ENCODE peak calls at places on chromosomes 13 and 19, in four cellular contexts. M is H1, K is HepG2, N is GM12878. O is an unnamed sample.

GRCh38 chr13:74243637-74244526 is 109.7 kb upstream of the KLF12 start:
- DNase-seq in K (no peak), M (no peak), N (no peak), O (no peak)

GRCh38 chr13:60759499-60759898 is 362.5 kb downstream of the TDRD3 start:
- DNase-seq in K (peak), N (no peak), M (no peak), O (peak)

GRCh38 chr19:17235618-17236413 is 9.8 kb downstream of the OCEL1 start:
- DNase-seq in K (no peak), N (no peak), M (no peak), O (peak)

GRCh38 chr19:33171222-33171795 is 22.8 kb upstream of the LRP3 start:
- DNase-seq in K (no peak), N (no peak), M (no peak), O (no peak)

GRCh38 chr13:28136916-28137315 is 1.4 kb upstream of the PAN3 start:
- DNase-seq in K (no peak), M (no peak), N (no peak), O (no peak)

GRCh38 chr19:5080030-5080644 is 111.2 kb downstream of the KDM4B start:
- DNase-seq in N (no peak), K (no peak), M (no peak), O (peak)

GRCh38 chr19:5107432-5108122 is 138.7 kb downstream of the KDM4B start:
- DNase-seq in M (no peak), N (no peak), K (no peak), O (peak)

GRCh38 chr19:29714371-29714952 is 599 bp downstream of the C19orf12 start:
- DNase-seq in N (no peak), K (no peak), M (no peak), O (no peak)

GRCh38 chr13:29562762-29563161 is 32.7 kb downstream of the SLC7A1 start:
- DNase-seq in N (no peak), K (no peak), M (no peak), O (no peak)

GRCh38 chr19:280541-281007 is 10.6 kb downstream of the PLPP2 start:
- DNase-seq in M (no peak), N (no peak), K (no peak), O (no peak)

GRCh38 chr19:9467161-9467560 is 31.3 kb downstream of the ZNF560 start:
- DNase-seq in K (no peak), M (no peak), N (no peak), O (no peak)

GRCh38 chr13:40430234-40430633 is 236.2 kb downstream of the FOXO1 start:
- DNase-seq in M (no peak), N (no peak), K (no peak), O (peak)

GRCh38 chr19:30666301-30666803 is 294.2 kb downstream of the ZNF536 start:
- DNase-seq in K (peak), N (no peak), M (no peak), O (peak)

GRCh38 chr19:16447015-16447384 is 24.8 kb downstream of the EPS15L1 start:
- DNase-seq in K (peak), N (peak), M (no peak), O (no peak)

GRCh38 chr13:68628994-68629393 is 1398.9 kb upstream of the PCDH9 start:
- DNase-seq in K (no peak), N (no peak), M (no peak), O (no peak)

GRCh38 chr19:30997222-30997621 is 352.0 kb downstream of the TSHZ3 start:
- DNase-seq in M (no peak), K (no peak), N (no peak), O (no peak)

GRCh38 chr13:38348890-38349289 is 761 bp upstream of the UFM1 start:
- DNase-seq in N (no peak), K (no peak), M (no peak), O (no peak)

GRCh38 chr13:66586489-66586888 is 643.6 kb downstream of the PCDH9 start:
- DNase-seq in M (no peak), N (no peak), K (no peak), O (no peak)

GRCh38 chr13:65540064-65540635 is 1690.0 kb downstream of the PCDH9 start:
- DNase-seq in N (no peak), M (no peak), K (no peak), O (no peak)

GRCh38 chr19:16893686-16893990 is 4.8 kb downstream of the F2RL3 start:
- DNase-seq in M (no peak), K (no peak), N (no peak), O (no peak)

GRCh38 chr13:106038752-106039151 is 496.7 kb downstream of the EFNB2 start:
- DNase-seq in M (no peak), K (no peak), N (no peak), O (no peak)

GRCh38 chr13:48000559-48001126 is 430 bp downstream of the SUCLA2 start:
- DNase-seq in M (no peak), K (no peak), N (no peak), O (no peak)

GRCh38 chr13:39108746-39109145 is 70.5 kb downstream of the NHLRC3 start:
- DNase-seq in M (no peak), K (no peak), N (no peak), O (no peak)

GRCh38 chr13:20713751-20714150 is 10.3 kb downstream of the IL17D start:
- DNase-seq in N (no peak), K (no peak), M (no peak), O (no peak)

GRCh38 chr19:41795031-41795461 is 1.3 kb upstream of the CEACAM3 start:
- DNase-seq in K (peak), M (peak), N (peak), O (peak)

GRCh38 chr19:18364826-18365528 is 21.0 kb upstream of the GDF15 start:
- DNase-seq in M (no peak), K (peak), N (no peak), O (peak)

GRCh38 chr13:74061939-74062595 is 72.1 kb downstream of the KLF12 start:
- DNase-seq in M (no peak), K (no peak), N (peak), O (peak)

GRCh38 chr19:39531834-39532232 is 819 bp downstream of the EID2B start:
- DNase-seq in N (no peak), M (no peak), K (no peak), O (no peak)

GRCh38 chr19:47352095-47352494 is 3.0 kb downstream of the DHX34 start:
- DNase-seq in M (no peak), N (no peak), K (no peak), O (peak)

GRCh38 chr19:53962887-53963435 is at the start of gene CACNG8:
- DNase-seq in N (no peak), K (no peak), M (no peak), O (peak)

GRCh38 chr13:40220299-40220935 is 446.0 kb downstream of the FOXO1 start:
- DNase-seq in M (no peak), K (no peak), N (no peak), O (no peak)

GRCh38 chr13:101757446-101758039 is 305.1 kb downstream of the ITGBL1 start:
- DNase-seq in M (no peak), N (no peak), K (no peak), O (peak)

GRCh38 chr13:99935772-99936171 is 35.8 kb downstream of the ZIC5 start:
- DNase-seq in N (no peak), K (no peak), M (no peak), O (no peak)

GRCh38 chr13:20767309-20767943 is 6.3 kb downstream of the EEF1AKMT1 start:
- DNase-seq in N (no peak), M (no peak), K (no peak), O (no peak)

GRCh38 chr13:113862766-113863510 is 938 bp downstream of the GAS6 start:
- DNase-seq in N (no peak), M (no peak), K (no peak), O (peak)

GRCh38 chr19:54573330-54573872 is at the start of gene LILRA2:
- DNase-seq in M (no peak), N (no peak), K (no peak), O (no peak)

GRCh38 chr13:91136806-91137205 is 210.7 kb upstream of the MIR17HG start:
- DNase-seq in K (no peak), M (no peak), N (no peak), O (no peak)

GRCh38 chr19:17329768-17330545 is 4.7 kb downstream of the ANO8 start:
- DNase-seq in M (no peak), K (no peak), N (no peak), O (no peak)

DNA sequence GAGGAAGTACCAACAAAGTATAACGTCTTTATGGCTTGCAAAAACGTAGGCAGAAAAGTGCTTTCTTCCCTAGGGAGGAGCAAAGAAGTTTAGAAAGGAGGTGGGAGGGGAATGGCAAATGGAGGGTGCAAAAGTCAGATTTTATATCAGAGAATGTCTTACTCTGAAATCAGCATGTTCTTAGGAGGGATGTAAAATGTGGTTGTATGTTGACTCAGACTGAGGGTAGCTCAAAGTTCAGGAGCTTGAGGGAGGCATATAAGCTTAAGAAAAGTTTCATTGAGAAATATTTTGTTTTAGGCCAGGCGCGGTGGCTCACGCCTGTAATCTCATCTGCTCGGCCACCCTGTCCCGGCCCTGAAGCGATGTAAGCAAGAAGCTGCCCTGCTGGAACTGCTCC is 1.7 kb downstream of the ZNF90 start:
- DNase-seq in K (no peak), N (no peak), M (no peak), O (no peak)
- H3K4me3 ChIP-seq in K (no peak), N (no peak), M (peak), O (no peak)

GRCh38 chr19:35988824-35989223 is 6.2 kb upstream of the SDHAF1 start:
- DNase-seq in M (no peak), N (no peak), K (no peak), O (no peak)

GRCh38 chr19:35983177-35983576 is 11.8 kb upstream of the SDHAF1 start:
- DNase-seq in K (no peak), M (no peak), N (no peak), O (no peak)

GRCh38 chr19:35986111-35986510 is 8.9 kb upstream of the SDHAF1 start:
- DNase-seq in K (no peak), N (no peak), M (no peak), O (no peak)

GRCh38 chr19:35987571-35987896 is 7.5 kb upstream of the SDHAF1 start:
- DNase-seq in M (no peak), N (no peak), K (no peak), O (no peak)

GRCh38 chr19:35986664-35987570 is 8.1 kb upstream of the SDHAF1 start:
- DNase-seq in K (no peak), N (no peak), M (no peak), O (peak)
- TF ChIP-seq TCF12 in K (no peak), N (no peak), M (no peak), O (no peak)

GRCh38 chr13:109154546-109154945 is 525.1 kb downstream of the MYO16 start:
- DNase-seq in M (no peak), K (no peak), N (no peak), O (no peak)
- H3K4me3 ChIP-seq in M (no peak), K (no peak), N (no peak), O (no peak)

GRCh38 chr19:55913643-55914268 is 18.4 kb downstream of the NLRP13 start:
- DNase-seq in N (no peak), M (no peak), K (no peak), O (peak)
- TF ChIP-seq TCF12 in N (no peak), M (no peak), K (no peak), O (no peak)

DNA sequence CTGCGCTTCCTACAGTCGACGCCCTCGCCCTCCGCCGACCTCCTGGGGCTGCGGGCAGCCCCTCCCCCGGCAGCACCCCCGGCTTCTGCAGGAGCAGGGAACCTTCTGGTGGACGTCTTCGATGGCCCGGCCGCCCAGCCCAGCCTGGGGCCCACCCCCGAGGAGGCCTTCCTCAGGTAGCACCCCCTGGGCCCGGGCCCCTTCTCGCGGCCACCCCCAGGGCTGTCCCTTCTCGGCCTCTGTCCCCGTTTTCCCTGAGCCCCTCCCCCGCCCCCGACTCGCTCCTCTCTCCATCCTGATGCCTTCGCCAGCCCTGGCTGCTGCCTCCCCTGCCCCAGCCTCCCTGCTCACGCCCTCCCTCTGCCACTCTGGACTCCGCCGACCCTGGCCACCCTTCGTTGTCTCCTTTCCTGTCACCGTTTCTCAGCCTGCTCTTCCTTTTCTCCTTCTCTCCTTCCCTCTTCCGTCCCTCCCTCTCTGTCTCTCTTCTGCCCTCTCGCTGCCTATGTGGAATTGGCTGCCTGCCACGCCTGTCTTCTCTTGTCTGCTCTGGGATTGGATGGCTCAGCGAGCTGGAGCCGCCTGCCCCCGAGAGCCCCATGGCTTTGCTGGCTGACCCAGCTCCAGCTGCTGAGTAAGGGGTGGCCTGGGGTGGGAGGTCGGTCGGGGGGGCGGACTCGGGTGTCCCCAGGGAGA is 11.0 kb downstream of the FUZ start:
- DNase-seq in M (no peak), N (no peak), K (no peak), O (peak)
- H3K4me3 ChIP-seq in M (peak), N (no peak), K (no peak), O (peak)

GRCh38 chr19:11284535-11284934 is 11.4 kb upstream of the TSPAN16 start:
- DNase-seq in M (no peak), K (no peak), N (no peak), O (no peak)

GRCh38 chr19:11281336-11282049 is 14.5 kb upstream of the TSPAN16 start:
- DNase-seq in M (no peak), N (no peak), K (no peak), O (peak)

GRCh38 chr19:11274533-11275086 is 12.3 kb upstream of the DOCK6 start:
- DNase-seq in M (no peak), N (no peak), K (peak), O (no peak)

GRCh38 chr19:11278670-11279069 is 16.3 kb upstream of the DOCK6 start:
- DNase-seq in M (no peak), K (no peak), N (no peak), O (no peak)

GRCh38 chr19:11279505-11280236 is 16.3 kb upstream of the TSPAN16 start:
- DNase-seq in K (no peak), N (peak), M (no peak), O (no peak)
- TF ChIP-seq TCF12 in K (no peak), N (peak), M (no peak), O (no peak)

GRCh38 chr19:58268344-58268743 is 10.4 kb upstream of the ZNF8 start:
- DNase-seq in N (no peak), M (no peak), K (no peak), O (no peak)

GRCh38 chr19:58261968-58262921 is 16.5 kb upstream of the ZNF8 start:
- DNase-seq in M (no peak), N (no peak), K (no peak), O (no peak)

GRCh38 chr19:58261600-58261967 is 17.2 kb upstream of the ZNF8 start:
- DNase-seq in N (no peak), K (no peak), M (no peak), O (no peak)

GRCh38 chr19:58265100-58265499 is 13.7 kb upstream of the ZNF8 start:
- DNase-seq in N (no peak), M (no peak), K (no peak), O (no peak)

GRCh38 chr19:58262922-58263296 is 15.8 kb upstream of the ZNF8 start:
- DNase-seq in K (no peak), M (no peak), N (no peak), O (no peak)
- H3K4me3 ChIP-seq in K (no peak), M (peak), N (no peak), O (no peak)

O was measured in SK-N-SH.